ENCODE peak calls at places on chromosome 5, in six cellular contexts. K is AG09309, H is right atrium auricular region, A is cardiac fibroblast, Q is GM06990, R is fibroblast of pulmonary artery. D is an unnamed sample.

GRCh38 chr5:105836263-105836662 is 1834.5 kb downstream of the EFNA5 start:
- DNase-seq in Q (no peak), K (no peak), R (peak), H (no peak), A (peak), D (peak)

GRCh38 chr5:179324760-179325295 is 20.4 kb downstream of the ADAMTS2 start:
- DNase-seq in K (no peak), H (no peak), A (no peak), Q (no peak), R (no peak), D (no peak)

GRCh38 chr5:131324311-131324710 is 60.5 kb downstream of the CDC42SE2 start:
- DNase-seq in K (no peak), R (peak), A (peak), Q (no peak), H (no peak), D (no peak)

GRCh38 chr5:72539726-72540125 is 32.5 kb upstream of the ZNF366 start:
- DNase-seq in H (no peak), Q (no peak), A (no peak), K (no peak), R (no peak), D (peak)

GRCh38 chr5:80189201-80189600 is 66.6 kb downstream of the SERINC5 start:
- DNase-seq in R (no peak), K (no peak), A (no peak), Q (no peak), H (no peak), D (no peak)

GRCh38 chr5:125302577-125302976 is 556.1 kb upstream of the ZNF608 start:
- DNase-seq in H (no peak), Q (no peak), A (no peak), K (no peak), R (no peak), D (no peak)

GRCh38 chr5:168282120-168282519 is 9.3 kb upstream of the WWC1 start:
- DNase-seq in A (peak), R (peak), Q (no peak), K (no peak), H (no peak), D (peak)

GRCh38 chr5:80193421-80193820 is 62.4 kb downstream of the SERINC5 start:
- DNase-seq in A (no peak), Q (no peak), H (no peak), K (no peak), R (no peak), D (peak)

GRCh38 chr5:6729400-6730310 is 16.4 kb downstream of the TENT4A start:
- DNase-seq in Q (no peak), K (no peak), A (no peak), H (no peak), R (no peak), D (no peak)

GRCh38 chr5:43592363-43592762 is 10.6 kb upstream of the NNT start:
- DNase-seq in A (no peak), R (no peak), Q (no peak), K (no peak), H (no peak), D (no peak)

GRCh38 chr5:52682492-52682891 is 105.2 kb upstream of the ITGA1 start:
- DNase-seq in R (no peak), A (no peak), H (no peak), K (no peak), Q (no peak), D (no peak)

GRCh38 chr5:159826351-159827222 is 89.7 kb upstream of the ADRA1B start:
- DNase-seq in H (no peak), A (peak), Q (peak), K (peak), R (peak), D (peak)

GRCh38 chr5:135533794-135534193 is 2.0 kb downstream of the NEUROG1 start:
- DNase-seq in A (no peak), H (no peak), K (no peak), Q (no peak), R (no peak), D (no peak)

GRCh38 chr5:75734913-75735789 is 17.9 kb upstream of the POC5 start:
- DNase-seq in H (no peak), Q (no peak), K (no peak), R (peak), A (peak), D (peak)

GRCh38 chr5:127813633-127814171 is 110.5 kb downstream of the CCDC192 start:
- DNase-seq in K (peak), A (peak), H (no peak), Q (no peak), R (peak), D (peak)

GRCh38 chr5:19660679-19661078 is 327.3 kb downstream of the CDH18 start:
- DNase-seq in H (no peak), A (no peak), Q (no peak), K (no peak), R (no peak), D (no peak)

GRCh38 chr5:79357401-79357800 is 121.5 kb downstream of the JMY start:
- DNase-seq in R (peak), Q (no peak), K (no peak), A (peak), H (no peak), D (peak)

GRCh38 chr5:135127604-135128240 is 93.7 kb upstream of the PITX1 start:
- DNase-seq in Q (no peak), H (no peak), A (peak), R (peak), K (peak), D (peak)

GRCh38 chr5:5373351-5374033 is 49.0 kb upstream of the ICE1 start:
- DNase-seq in R (no peak), H (no peak), A (no peak), Q (no peak), K (no peak), D (no peak)

GRCh38 chr5:435961-436640 is 6.9 kb upstream of the EXOC3 start:
- DNase-seq in A (peak), R (peak), Q (no peak), K (no peak), H (no peak), D (peak)

GRCh38 chr5:132205385-132206125 is 22.1 kb downstream of the P4HA2 start:
- DNase-seq in K (no peak), H (peak), A (no peak), Q (peak), R (peak), D (no peak)

GRCh38 chr5:180817847-180818246 is 15.2 kb upstream of the MGAT1 start:
- DNase-seq in R (no peak), Q (no peak), H (no peak), A (no peak), K (no peak), D (no peak)

GRCh38 chr5:52870448-52870847 is 82.7 kb downstream of the ITGA1 start:
- DNase-seq in H (no peak), Q (no peak), K (no peak), A (peak), R (peak), D (no peak)

GRCh38 chr5:175517824-175518450 is 39.6 kb downstream of the SFXN1 start:
- DNase-seq in A (peak), R (peak), Q (no peak), H (no peak), K (peak), D (no peak)

GRCh38 chr5:10214036-10214435 is 35.7 kb downstream of the ATPSCKMT start:
- DNase-seq in R (no peak), Q (no peak), H (no peak), K (no peak), A (no peak), D (no peak)

GRCh38 chr5:176902911-176903664 is 3.9 kb upstream of the HK3 start:
- DNase-seq in K (no peak), Q (no peak), R (no peak), A (no peak), H (peak), D (no peak)

GRCh38 chr5:86885489-86886225 is 267.9 kb downstream of the COX7C start:
- DNase-seq in R (peak), A (peak), Q (no peak), K (no peak), H (no peak), D (no peak)

GRCh38 chr5:132987531-132988408 is 24.3 kb upstream of the AFF4 start:
- DNase-seq in A (no peak), R (no peak), H (peak), K (no peak), Q (no peak), D (no peak)

GRCh38 chr5:59660737-59661136 is 232.8 kb downstream of the PDE4D start:
- DNase-seq in Q (peak), K (no peak), A (peak), R (peak), H (no peak), D (peak)

GRCh38 chr5:129241755-129242154 is 147.2 kb downstream of the ISOC1 start:
- DNase-seq in H (no peak), A (no peak), R (no peak), K (no peak), Q (no peak), D (no peak)

GRCh38 chr5:102811962-102812361 is 56.9 kb downstream of the PAM start:
- DNase-seq in R (peak), K (no peak), A (peak), Q (no peak), H (no peak), D (peak)

GRCh38 chr5:318341-318897 is 3.1 kb upstream of the AHRR start:
- DNase-seq in Q (no peak), K (peak), A (peak), R (no peak), H (no peak), D (peak)

GRCh38 chr5:56478062-56478461 is 244.9 kb upstream of the ANKRD55 start:
- DNase-seq in Q (no peak), R (no peak), A (no peak), H (no peak), K (no peak), D (no peak)

GRCh38 chr5:56481147-56481997 is 248.2 kb upstream of the ANKRD55 start:
- DNase-seq in Q (peak), A (peak), H (peak), K (no peak), R (peak), D (no peak)

GRCh38 chr5:56479701-56480304 is 246.7 kb upstream of the ANKRD55 start:
- DNase-seq in A (peak), R (no peak), H (no peak), K (no peak), Q (peak), D (peak)

GRCh38 chr5:56480305-56481146 is 247.4 kb upstream of the ANKRD55 start:
- DNase-seq in Q (peak), H (peak), R (peak), K (no peak), A (peak), D (peak)

DNA sequence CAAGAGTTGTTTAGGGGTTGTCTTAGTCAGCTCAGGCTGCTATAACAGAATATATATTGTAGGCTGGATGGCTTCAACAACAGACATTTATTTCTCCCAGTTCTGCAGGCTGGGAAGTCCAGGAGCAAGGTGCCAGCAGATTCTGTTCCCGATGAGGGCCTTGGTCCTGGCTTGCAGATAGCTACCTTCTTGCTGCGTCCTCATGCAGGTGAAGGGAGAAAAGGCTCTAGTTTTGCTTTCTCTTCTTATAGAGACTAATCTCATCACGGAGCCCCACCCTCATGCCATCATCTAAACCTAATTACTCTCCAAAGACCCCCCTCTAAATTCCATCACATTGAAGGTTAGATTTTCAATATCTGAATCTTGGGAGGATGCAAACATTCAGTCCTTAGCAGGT is 246.0 kb upstream of the ANKRD55 start:
- DNase-seq in A (no peak), H (no peak), Q (no peak), K (no peak), R (no peak), D (no peak)
- H3K4me3 ChIP-seq in A (no peak), H (no peak), Q (no peak), K (no peak), R (no peak), D (no peak)

GRCh38 chr5:28945859-28946258 is 1907.5 kb upstream of the CDH9 start:
- DNase-seq in H (no peak), Q (no peak), A (no peak), K (no peak), R (no peak), D (no peak)
- TF ChIP-seq CTCF in H (no peak), Q (no peak), A (no peak), K (no peak), R (no peak), D (no peak)

DNA sequence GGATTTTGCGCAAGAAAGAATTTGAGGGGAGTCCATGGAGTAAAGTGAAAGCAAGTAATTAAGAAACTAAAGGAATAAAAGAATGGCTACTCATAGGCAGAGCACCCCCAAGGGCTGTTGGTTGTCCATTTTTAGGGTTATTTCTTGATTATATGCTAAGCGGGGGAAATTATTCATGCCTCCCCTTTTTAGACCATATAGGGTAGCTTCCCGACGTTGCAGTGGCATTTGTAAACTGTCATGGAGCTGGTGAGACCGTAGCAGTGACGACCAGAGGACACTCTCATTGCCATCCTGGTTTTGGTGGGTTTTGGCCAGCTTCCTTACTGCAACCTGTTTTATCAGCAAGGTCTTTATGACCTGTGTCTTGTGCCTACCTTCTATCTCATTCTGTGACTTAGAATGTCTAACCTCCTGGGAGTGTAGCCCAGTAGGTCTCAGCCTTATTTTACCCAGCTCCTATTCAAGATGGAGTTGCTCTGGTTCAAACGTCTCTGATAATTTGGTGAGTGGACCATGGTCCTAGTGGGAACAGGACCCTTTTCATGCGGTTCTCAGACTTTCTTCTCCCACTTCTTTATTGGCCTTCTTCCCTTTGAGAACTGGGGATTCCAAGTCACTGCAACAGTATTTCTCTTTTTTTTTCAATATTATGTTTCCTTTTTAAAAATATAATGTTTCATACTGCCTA is 1.3 kb upstream of the ERAP1 start:
- DNase-seq in A (no peak), H (no peak), R (no peak), K (no peak), Q (no peak), D (no peak)
- H3K4me3 ChIP-seq in A (peak), H (no peak), R (no peak), K (no peak), Q (peak), D (no peak)

DNA sequence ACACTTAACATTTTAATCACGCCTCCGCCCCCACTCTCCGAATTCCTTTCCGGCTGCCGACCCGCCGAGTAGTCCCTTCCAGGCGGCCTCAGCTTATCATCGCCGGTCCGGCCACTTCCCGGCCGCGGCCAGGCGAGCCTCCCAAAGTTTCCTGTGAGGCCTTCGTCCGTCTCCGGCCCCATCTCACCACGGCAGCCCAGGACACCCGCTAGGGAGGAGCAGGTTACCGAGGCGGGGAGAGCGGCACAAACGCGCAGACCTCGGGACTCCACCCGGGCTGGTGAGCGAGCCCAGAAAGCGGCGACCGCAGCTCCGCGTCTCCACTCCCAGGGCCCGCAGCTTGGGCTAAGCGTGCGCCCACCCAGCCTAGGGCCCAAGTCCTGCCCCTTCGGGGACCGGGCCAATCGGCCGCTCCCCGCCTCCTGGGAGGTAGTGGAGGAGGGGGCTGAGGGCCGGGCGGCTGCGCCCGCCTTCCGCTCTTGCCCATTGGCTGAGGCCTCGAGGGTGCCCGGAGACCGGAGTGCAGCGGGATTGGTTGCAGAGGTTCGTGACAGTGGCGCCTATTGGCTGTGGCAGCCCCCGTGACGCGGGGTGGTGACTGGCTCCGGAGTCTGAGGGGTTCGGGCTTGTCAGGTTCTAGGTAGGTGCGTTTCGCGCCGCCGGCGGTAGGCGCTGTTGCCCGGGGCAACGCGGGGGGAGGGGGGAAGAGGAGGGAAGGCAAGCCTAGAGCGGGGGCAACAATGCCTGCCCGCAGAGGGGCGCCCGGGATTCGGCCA is 845 bp downstream of the FER start:
- DNase-seq in Q (peak), K (peak), H (peak), A (peak), R (peak), D (peak)
- TF ChIP-seq CTCF in Q (peak), K (no peak), H (peak), A (no peak), R (no peak), D (no peak)